ENCODE peak calls at places on chromosomes 13 and 19, in four cellular contexts. X, K, M and G are unnamed samples.

GRCh38 chr13:53301449-53301848 is 272.8 kb downstream of the OLFM4 start:
- DNase-seq in K (no peak), M (no peak), X (peak), G (no peak)

GRCh38 chr19:50648659-50649058 is 586 bp upstream of the C19orf81 start:
- DNase-seq in K (no peak), M (no peak), X (no peak), G (no peak)

GRCh38 chr19:13229246-13229645 is 79.0 kb downstream of the IER2 start:
- DNase-seq in M (no peak), K (no peak), X (no peak), G (no peak)

GRCh38 chr13:90732049-90732448 is 615.4 kb upstream of the MIR17HG start:
- DNase-seq in K (no peak), X (peak), M (peak), G (no peak)

GRCh38 chr13:104487006-104487405 is 1420.8 kb upstream of the SLC10A2 start:
- DNase-seq in K (no peak), X (no peak), M (no peak), G (no peak)

GRCh38 chr19:16831531-16831930 is 2.3 kb downstream of the SIN3B start:
- DNase-seq in X (no peak), K (no peak), M (no peak), G (no peak)

GRCh38 chr13:30121666-30122065 is 185.7 kb downstream of the KATNAL1 start:
- DNase-seq in X (no peak), K (no peak), M (no peak), G (no peak)

GRCh38 chr13:64723735-64724134 is 2506.4 kb downstream of the PCDH9 start:
- DNase-seq in X (peak), K (peak), M (no peak), G (no peak)

GRCh38 chr19:12703056-12703455 is 6.6 kb upstream of the FBXW9 start:
- DNase-seq in X (peak), K (peak), M (peak), G (peak)

GRCh38 chr19:18294467-18294864 is 13.0 kb upstream of the JUND start:
- DNase-seq in K (no peak), X (peak), M (peak), G (no peak)

GRCh38 chr13:110419946-110420345 is 112.9 kb downstream of the COL4A2 start:
- DNase-seq in M (no peak), K (no peak), X (no peak), G (no peak)

GRCh38 chr13:97367427-97367826 is 66.5 kb upstream of the RAP2A start:
- DNase-seq in M (no peak), K (peak), X (peak), G (peak)

GRCh38 chr13:101773062-101773461 is 320.6 kb downstream of the ITGBL1 start:
- DNase-seq in X (peak), K (no peak), M (no peak), G (no peak)

GRCh38 chr13:50914301-50914700 is 4.7 kb downstream of the RNASEH2B start:
- DNase-seq in K (no peak), X (no peak), M (no peak), G (no peak)

GRCh38 chr13:62168891-62169290 is 753.2 kb upstream of the PCDH20 start:
- DNase-seq in K (no peak), M (no peak), X (no peak), G (no peak)

GRCh38 chr13:74093691-74094090 is 40.5 kb downstream of the KLF12 start:
- DNase-seq in K (peak), X (no peak), M (no peak), G (no peak)

GRCh38 chr13:39317284-39317683 is 279.0 kb downstream of the NHLRC3 start:
- DNase-seq in K (peak), M (no peak), X (no peak), G (no peak)

GRCh38 chr13:84137292-84137691 is 255.0 kb upstream of the SLITRK1 start:
- DNase-seq in K (no peak), M (no peak), X (no peak), G (no peak)

GRCh38 chr13:79423801-79424642 is 18.0 kb upstream of the RBM26 start:
- DNase-seq in K (peak), X (peak), M (no peak), G (no peak)

GRCh38 chr13:85806553-85807175 is 7.4 kb upstream of the SLITRK6 start:
- DNase-seq in M (no peak), X (peak), K (peak), G (peak)

GRCh38 chr19:54871713-54872112 is 2.3 kb upstream of the FCAR start:
- DNase-seq in X (no peak), M (no peak), K (no peak), G (no peak)

GRCh38 chr19:6078068-6078467 is 32.2 kb downstream of the RFX2 start:
- DNase-seq in K (no peak), X (no peak), M (no peak), G (no peak)

GRCh38 chr13:40476175-40476958 is 190.1 kb downstream of the FOXO1 start:
- DNase-seq in X (no peak), K (no peak), M (no peak), G (no peak)

GRCh38 chr19:2089001-2089711 is 7.0 kb downstream of the MOB3A start:
- DNase-seq in X (no peak), K (peak), M (no peak), G (no peak)

GRCh38 chr19:39982883-39983282 is 11.9 kb downstream of the PSMC4 start:
- DNase-seq in X (no peak), K (no peak), M (no peak), G (no peak)

GRCh38 chr13:28553971-28554370 is 59.0 kb upstream of the FLT1 start:
- DNase-seq in M (no peak), K (no peak), X (no peak), G (no peak)

GRCh38 chr13:111043575-111043982 is 71.5 kb upstream of the ARHGEF7 start:
- DNase-seq in X (peak), K (no peak), M (no peak), G (no peak)

GRCh38 chr19:17540174-17540573 is 15.3 kb upstream of the COLGALT1 start:
- DNase-seq in X (no peak), M (no peak), K (no peak), G (no peak)

GRCh38 chr13:49421391-49421790 is 22.5 kb downstream of the CAB39L start:
- DNase-seq in K (no peak), M (peak), X (peak), G (no peak)

GRCh38 chr13:39189778-39190177 is 151.5 kb downstream of the NHLRC3 start:
- DNase-seq in X (peak), M (no peak), K (no peak), G (no peak)

GRCh38 chr13:42709276-42709675 is 72.1 kb upstream of the FAM216B start:
- DNase-seq in X (no peak), M (no peak), K (no peak), G (no peak)

GRCh38 chr13:50390503-50391248 is 375.4 kb downstream of the KCNRG start:
- DNase-seq in X (no peak), K (no peak), M (no peak), G (no peak)

GRCh38 chr19:55369651-55370304 is 485 bp downstream of the IL11 start:
- DNase-seq in M (peak), X (peak), K (peak), G (peak)

GRCh38 chr19:3108775-3109174 is 14.6 kb downstream of the GNA11 start:
- DNase-seq in X (peak), M (peak), K (peak), G (peak)

GRCh38 chr19:48872884-48873475 is 759 bp downstream of the PPP1R15A start:
- DNase-seq in K (peak), M (peak), X (peak), G (peak)

GRCh38 chr13:37418490-37418889 is 180.1 kb downstream of the POSTN start:
- DNase-seq in K (peak), M (no peak), X (no peak), G (no peak)

GRCh38 chr13:51793570-51794273 is 10.2 kb downstream of the DHRS12 start:
- DNase-seq in X (peak), M (no peak), K (peak), G (no peak)

DNA sequence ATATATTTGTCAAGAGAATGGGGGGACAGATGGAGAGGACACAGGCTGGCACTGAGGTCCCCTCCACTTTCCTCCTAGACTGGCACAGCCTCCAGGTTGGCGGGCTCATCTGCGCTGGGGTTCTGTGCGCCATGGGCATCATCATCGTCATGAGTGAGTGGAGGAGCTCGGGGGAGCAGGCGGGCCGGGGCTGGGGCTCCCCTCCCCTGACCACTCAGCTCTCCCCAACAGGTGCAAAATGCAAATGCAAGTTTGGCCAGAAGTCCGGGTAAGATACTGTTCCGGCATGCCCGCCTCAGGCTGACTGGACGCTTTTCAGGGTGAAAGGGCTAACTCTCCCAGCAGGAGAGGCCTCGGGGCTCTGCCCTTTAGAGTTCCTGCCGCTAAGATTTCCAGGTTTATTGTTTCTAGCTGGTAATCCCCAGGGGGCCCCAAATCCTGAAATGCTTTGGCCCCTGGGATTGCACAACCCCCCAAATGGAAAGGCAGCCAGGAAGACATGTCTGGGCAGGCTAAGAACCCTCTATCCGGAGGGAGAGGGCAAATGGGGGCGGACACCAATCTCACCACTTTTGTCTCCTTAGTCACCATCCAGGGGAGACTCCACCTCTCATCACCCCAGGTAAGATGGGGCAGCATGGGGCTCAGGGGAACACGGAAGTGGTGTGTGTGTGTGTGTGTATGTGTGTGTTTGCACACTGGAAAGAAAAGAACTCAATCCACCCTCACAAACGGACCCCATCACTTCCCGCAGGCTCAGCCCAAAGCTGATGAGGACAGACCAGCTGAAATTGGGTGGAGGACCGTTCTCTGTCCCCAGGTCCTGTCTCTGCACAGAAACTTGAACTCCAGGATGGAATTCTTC is 7.3 kb downstream of the FXYD3 start:
- DNase-seq in K (no peak), M (no peak), X (no peak), G (no peak)
- H2BK5ac ChIP-seq in K (no peak), M (no peak), X (no peak), G (peak)

GRCh38 chr19:47716270-47716937 is 3.2 kb downstream of the EHD2 start:
- DNase-seq in X (no peak), K (no peak), M (no peak), G (no peak)

GRCh38 chr19:47720669-47721068 is 7.4 kb downstream of the EHD2 start:
- DNase-seq in X (no peak), K (no peak), M (no peak), G (no peak)

GRCh38 chr19:47723573-47723923 is 10.3 kb downstream of the EHD2 start:
- DNase-seq in K (peak), M (no peak), X (peak), G (no peak)

GRCh38 chr19:47714339-47714738 is 1.1 kb downstream of the EHD2 start:
- DNase-seq in X (peak), K (no peak), M (no peak), G (no peak)

GRCh38 chr19:47719047-47719885 is 6.0 kb downstream of the EHD2 start:
- DNase-seq in X (no peak), M (no peak), K (peak), G (no peak)
- H4K8ac ChIP-seq in X (no peak), M (no peak), K (peak), G (no peak)

GRCh38 chr19:8030906-8031305 is 21.7 kb upstream of the CCL25 start:
- DNase-seq in X (no peak), K (no peak), M (no peak), G (no peak)
- H2BK5ac ChIP-seq in X (no peak), K (no peak), M (no peak), G (no peak)

DNA sequence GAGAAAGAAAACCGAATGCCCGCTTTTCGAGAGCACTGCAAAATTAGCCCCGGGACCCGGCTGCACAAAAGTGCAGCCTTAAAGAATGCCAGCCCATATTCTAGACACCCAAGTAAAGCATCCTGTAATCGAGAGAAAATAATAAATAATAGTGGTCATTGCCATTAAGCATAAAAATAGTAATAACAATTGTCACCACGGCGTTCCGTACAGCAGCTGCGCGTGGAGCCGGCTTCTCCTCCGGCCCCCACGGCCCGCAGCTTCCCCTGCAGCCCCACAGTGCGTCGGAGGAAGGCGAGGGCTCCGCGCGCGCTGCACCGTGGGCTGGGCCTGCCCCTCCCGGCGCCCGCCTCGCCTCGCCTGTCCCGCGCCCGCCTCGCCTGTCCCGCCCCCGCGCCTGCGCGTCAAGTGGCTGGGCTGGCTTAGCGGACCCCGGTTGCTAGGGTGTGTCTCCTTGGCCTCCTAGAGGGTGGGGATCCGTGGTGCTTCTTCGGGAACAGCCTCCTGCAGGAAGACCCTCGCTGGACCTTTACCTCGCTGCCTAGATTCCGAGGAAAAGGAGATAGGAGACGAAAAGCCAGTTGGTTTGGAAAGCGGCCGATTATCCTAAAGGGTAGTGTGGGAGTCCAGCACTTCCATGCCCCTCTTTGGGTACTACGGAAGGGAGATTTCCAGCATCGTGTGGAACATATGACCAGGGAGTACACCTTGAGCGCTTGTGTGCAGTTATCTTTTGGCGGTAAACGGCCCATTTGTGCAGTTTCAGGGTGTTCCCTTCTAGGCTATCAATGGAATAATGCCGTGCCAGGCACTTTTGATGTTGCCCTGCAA is at the start of gene LRRC63:
- DNase-seq in M (peak), K (no peak), X (peak), G (peak)
- H4K8ac ChIP-seq in M (no peak), K (no peak), X (no peak), G (no peak)

GRCh38 chr19:28578208-28578607 is 634.7 kb downstream of the UQCRFS1 start:
- DNase-seq in X (no peak), M (no peak), K (no peak), G (no peak)

GRCh38 chr19:28577666-28578065 is 635.3 kb downstream of the UQCRFS1 start:
- DNase-seq in M (no peak), X (no peak), K (no peak), G (no peak)

GRCh38 chr19:28577199-28577598 is 635.8 kb downstream of the UQCRFS1 start:
- DNase-seq in M (no peak), X (no peak), K (no peak), G (no peak)

GRCh38 chr19:28574212-28574611 is 638.7 kb downstream of the UQCRFS1 start:
- DNase-seq in M (no peak), K (no peak), X (no peak), G (no peak)

GRCh38 chr19:28575816-28576215 is 637.1 kb downstream of the UQCRFS1 start:
- DNase-seq in M (no peak), K (no peak), X (no peak), G (no peak)
- H2BK5ac ChIP-seq in M (no peak), K (no peak), X (no peak), G (no peak)

DNA sequence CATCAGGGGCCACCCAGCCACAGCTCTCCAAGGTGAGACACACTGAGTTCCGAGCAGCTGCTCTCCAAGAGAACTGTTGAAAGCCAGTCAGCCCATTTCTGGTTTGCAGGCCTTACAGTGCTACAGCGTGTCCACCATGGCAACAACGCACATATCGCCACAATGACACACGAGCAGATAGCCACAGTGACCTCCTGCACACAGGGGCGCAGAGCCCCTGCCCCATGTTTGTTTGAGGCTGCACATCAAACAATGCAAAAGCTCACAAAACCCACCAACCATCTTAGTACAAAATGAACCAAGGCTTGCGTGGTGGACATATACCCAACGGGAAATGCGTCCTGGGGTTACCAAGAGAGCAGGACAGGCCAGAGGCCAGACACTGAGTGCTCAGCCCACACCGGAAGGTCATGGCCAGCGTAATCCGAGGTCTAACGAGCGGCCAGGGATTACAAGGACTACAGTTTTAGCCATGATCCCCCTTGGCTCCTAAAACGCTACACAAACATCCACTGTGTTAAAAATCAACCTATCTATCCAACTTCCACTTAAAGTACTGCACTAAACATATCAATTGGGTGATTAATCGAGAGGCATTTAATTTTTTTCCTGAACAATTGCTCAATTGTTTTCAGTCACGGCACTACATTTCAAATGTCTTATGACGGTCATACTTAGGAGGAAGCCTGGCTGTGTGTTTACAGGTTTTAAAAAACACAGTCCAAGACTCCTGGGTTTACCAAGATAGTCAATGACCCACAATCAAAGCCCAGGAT is 56.0 kb downstream of the STK24 start:
- DNase-seq in X (no peak), K (no peak), M (no peak), G (no peak)
- H4K8ac ChIP-seq in X (no peak), K (no peak), M (no peak), G (no peak)

GRCh38 chr19:38930776-38931761 is at the start of gene MRPS12:
- DNase-seq in M (peak), K (peak), X (peak), G (peak)
- H2BK5ac ChIP-seq in M (peak), K (peak), X (peak), G (no peak)

GRCh38 chr19:41175825-41176734 is 16.9 kb upstream of the CYP2S1 start:
- DNase-seq in K (peak), X (peak), M (peak), G (no peak)
- H4K8ac ChIP-seq in K (peak), X (no peak), M (no peak), G (no peak)

DNA sequence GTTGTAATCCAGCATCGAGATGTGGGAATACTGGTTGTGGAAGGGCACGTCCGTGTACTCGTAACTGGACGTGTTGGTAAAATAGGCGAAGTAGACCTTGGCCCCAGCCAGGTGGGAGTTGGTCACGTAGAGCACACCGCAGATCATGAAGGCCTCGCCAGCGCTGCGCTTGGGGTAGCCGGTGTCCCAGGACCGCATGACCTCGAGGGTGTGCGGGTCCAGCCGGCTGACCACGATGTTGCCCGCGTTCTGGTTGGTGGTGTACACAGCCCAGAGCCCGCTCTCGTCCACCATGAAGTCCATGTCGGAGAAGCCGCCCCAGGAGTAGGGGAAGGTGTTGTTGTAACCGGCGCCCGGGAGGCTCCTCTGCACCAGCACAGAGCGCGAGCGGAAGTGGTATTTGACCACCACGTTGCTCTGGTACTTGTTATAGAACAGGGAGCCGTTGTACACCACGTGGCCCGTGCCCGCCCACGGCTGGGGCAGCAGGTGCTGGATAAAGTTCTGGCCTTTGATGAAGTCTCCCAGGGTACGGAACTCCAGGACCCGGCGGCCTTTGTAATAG is 19.2 kb downstream of the PIN1 start:
- DNase-seq in M (no peak), K (no peak), X (no peak), G (no peak)
- H2BK5ac ChIP-seq in M (no peak), K (no peak), X (no peak), G (no peak)